ENCODE peak calls at places on chromosomes 2 and 18, in seven cellular contexts. I is dermis microvascular lymphatic vessel endothelial cell, C is EH, O is RPMI8226, H is brain microvascular endothelial cell, T is mucosa of gallbladder, X is GOT3. J is an unnamed sample.

GRCh38 chr2:98454500-98455235 is 10.0 kb downstream of the INPP4A start:
- DNase-seq in I (no peak), C (peak; percentile 55), O (peak; percentile 74), H (no peak), T (no peak), X (no peak), J (peak; percentile 22)

GRCh38 chr2:240875228-240876034 is 6.8 kb downstream of the AGXT start:
- DNase-seq in I (no peak), C (no peak), O (no peak), H (no peak), T (no peak), X (no peak), J (no peak)

GRCh38 chr2:42339191-42339912 is 21.7 kb downstream of the COX7A2L start:
- DNase-seq in I (no peak), C (no peak), O (no peak), H (no peak), T (no peak), X (no peak), J (no peak)

GRCh38 chr2:111634050-111634784 is 249.8 kb downstream of the ANAPC1 start:
- DNase-seq in I (no peak), C (peak; percentile 24), O (no peak), H (no peak), T (no peak), X (no peak), J (peak; percentile 20)

GRCh38 chr2:226956659-226957058 is 120.8 kb downstream of the RHBDD1 start:
- DNase-seq in I (no peak), C (no peak), O (no peak), H (no peak), T (no peak), X (no peak), J (no peak)

GRCh38 chr2:218999881-219000568 is 6.8 kb upstream of the CRYBA2 start:
- DNase-seq in I (no peak), C (no peak), O (no peak), H (no peak), T (no peak), X (no peak), J (no peak)

GRCh38 chr18:10047237-10047636 is 133.4 kb downstream of the VAPA start:
- DNase-seq in I (no peak), C (peak; percentile 84), O (no peak), H (peak; percentile 61), T (no peak), X (no peak), J (no peak)

GRCh38 chr2:73264332-73264606 is 20.0 kb downstream of the FBXO41 start:
- DNase-seq in I (no peak), C (no peak), O (no peak), H (no peak), T (no peak), X (no peak), J (no peak)